ENCODE peak calls at places on chromosomes 16 and 17, in eight cellular contexts. B is H9; V is GDM1; K is T-helper 1 cell; Y is AG04450; P is activated CD8-positive, alpha-beta T cell treated with anti-CD3 and anti-CD28 coated beads for 36 hours; S is SW480; Z is stimulated activated CD8-positive, alpha-beta memory T cell treated with anti-CD3 and anti-CD28 coated beads, Interleukin-12 subunit alpha, Interleukin-12 subunit beta, amount 100 ng/mL, for 4 hours. D is an unnamed sample.

GRCh38 chr16:20901068-20901440 is 483 bp downstream of the LYRM1 start:
- DNase-seq in P (no peak), S (no peak), Y (no peak), V (no peak), K (no peak), B (no peak), Z (no peak), D (no peak)

GRCh38 chr16:90057738-90058173 is 19.4 kb downstream of the PRDM7 start:
- DNase-seq in Z (no peak), Y (peak), B (no peak), S (peak), K (no peak), P (peak), V (no peak), D (no peak)

GRCh38 chr17:18327556-18327955 is 12.5 kb downstream of the SMCR8 start:
- DNase-seq in P (no peak), Z (no peak), K (no peak), B (no peak), V (no peak), S (no peak), Y (no peak), D (no peak)

GRCh38 chr17:43094129-43094834 is 30.9 kb downstream of the BRCA1 start:
- DNase-seq in Z (no peak), S (no peak), Y (no peak), K (no peak), B (no peak), V (no peak), P (no peak), D (no peak)

GRCh38 chr17:28907709-28908475 is 5.0 kb upstream of the DHRS13 start:
- DNase-seq in S (no peak), Y (no peak), Z (no peak), P (no peak), K (no peak), V (no peak), B (no peak), D (no peak)

GRCh38 chr17:64196626-64197025 is 66.4 kb downstream of the TEX2 start:
- DNase-seq in P (no peak), Z (no peak), Y (no peak), B (no peak), V (no peak), K (no peak), S (no peak), D (no peak)

GRCh38 chr17:58010067-58010799 is 3.2 kb upstream of the SRSF1 start:
- DNase-seq in P (no peak), Y (no peak), Z (no peak), V (no peak), B (no peak), S (no peak), K (no peak), D (no peak)

GRCh38 chr17:58335779-58336455 is 7.3 kb upstream of the TSPOAP1 start:
- DNase-seq in P (peak), S (peak), Z (peak), B (no peak), K (no peak), V (peak), Y (no peak), D (peak)

GRCh38 chr16:77581706-77582105 is 140.6 kb upstream of the NUDT7 start:
- DNase-seq in Y (no peak), V (no peak), K (no peak), P (no peak), Z (no peak), S (no peak), B (no peak), D (no peak)

GRCh38 chr17:64261422-64262124 is 1.5 kb downstream of the TEX2 start:
- DNase-seq in B (no peak), K (no peak), Y (no peak), P (no peak), S (no peak), Z (no peak), V (no peak), D (no peak)

GRCh38 chr16:23508589-23509440 is 1.5 kb downstream of the GGA2 start:
- DNase-seq in Z (no peak), Y (no peak), K (no peak), P (no peak), B (peak), V (no peak), S (no peak), D (no peak)